ENCODE peak calls at places on chromosomes 2 and 18, in eight cellular contexts. X, K, D, Z, C, S, T and I are unnamed samples.

GRCh38 chr2:7045601-7046590 is 128.7 kb downstream of the RNF144A start:
- DNase-seq in D (no peak), K (no peak), S (no peak), X (no peak), Z (no peak), T (no peak), C (no peak), I (no peak)

GRCh38 chr18:52060612-52061259 is 279.3 kb upstream of the DCC start:
- DNase-seq in T (no peak), K (no peak), S (no peak), D (no peak), Z (no peak), C (no peak), X (no peak), I (no peak)

GRCh38 chr2:26653207-26654060 is 12.3 kb upstream of the CIB4 start:
- DNase-seq in C (no peak), Z (no peak), D (no peak), T (no peak), X (no peak), K (no peak), S (no peak), I (no peak)

GRCh38 chr18:8705280-8705940 is at the start of gene MTCL1:
- DNase-seq in D (peak), S (peak), Z (peak), K (peak), T (peak), X (peak), C (no peak), I (no peak)

GRCh38 chr2:234287650-234288049 is 209.2 kb downstream of the ARL4C start:
- DNase-seq in T (no peak), Z (no peak), X (no peak), D (no peak), K (no peak), S (no peak), C (no peak), I (no peak)

GRCh38 chr18:10926565-10927194 is 222.7 kb downstream of the PIEZO2 start:
- DNase-seq in Z (peak), T (peak), S (no peak), C (no peak), X (peak), D (peak), K (peak), I (no peak)

GRCh38 chr2:31337197-31337596 is 77.3 kb downstream of the XDH start:
- DNase-seq in T (peak), Z (no peak), X (no peak), C (no peak), S (no peak), D (no peak), K (peak), I (no peak)

GRCh38 chr18:74524097-74524496 is 10.2 kb upstream of the CNDP1 start:
- DNase-seq in T (no peak), Z (no peak), D (no peak), X (no peak), K (peak), S (no peak), C (no peak), I (no peak)

GRCh38 chr2:13201924-13202323 is 485.2 kb downstream of the TRIB2 start:
- DNase-seq in Z (no peak), C (no peak), X (no peak), S (no peak), T (peak), D (no peak), K (no peak), I (no peak)

GRCh38 chr2:215911686-215912085 is 101.7 kb downstream of the MREG start:
- DNase-seq in C (no peak), X (no peak), S (no peak), K (no peak), T (no peak), D (no peak), Z (no peak), I (no peak)

GRCh38 chr2:67046568-67046967 is 350.6 kb upstream of the ETAA1 start:
- DNase-seq in S (no peak), T (no peak), X (no peak), C (peak), Z (no peak), D (no peak), K (peak), I (no peak)

GRCh38 chr2:26609839-26610277 is 31.3 kb downstream of the CIB4 start:
- DNase-seq in C (no peak), S (no peak), K (no peak), Z (no peak), X (no peak), D (no peak), T (no peak), I (no peak)

GRCh38 chr2:72788756-72789155 is 37.1 kb downstream of the EXOC6B start:
- DNase-seq in T (peak), Z (peak), K (peak), C (no peak), S (no peak), X (no peak), D (peak), I (peak)

GRCh38 chr2:230875347-230876315 is 10.9 kb downstream of the ITM2C start:
- DNase-seq in Z (no peak), X (no peak), K (no peak), S (no peak), T (no peak), D (no peak), C (no peak), I (no peak)

GRCh38 chr18:74407888-74408287 is 49.2 kb downstream of the DIPK1C start:
- DNase-seq in C (no peak), D (no peak), K (no peak), Z (no peak), T (no peak), X (no peak), S (no peak), I (no peak)

GRCh38 chr2:212428685-212429480 is 109.7 kb downstream of the ERBB4 start:
- DNase-seq in T (no peak), C (no peak), D (no peak), S (no peak), X (no peak), Z (no peak), K (no peak), I (no peak)

GRCh38 chr18:25736516-25736915 is 353.9 kb downstream of the SS18 start:
- DNase-seq in Z (no peak), C (no peak), X (no peak), T (peak), D (no peak), S (no peak), K (no peak), I (no peak)

GRCh38 chr18:8091042-8091441 is 518.2 kb upstream of the RAB12 start:
- DNase-seq in C (no peak), K (peak), S (no peak), X (no peak), T (no peak), D (peak), Z (peak), I (no peak)

GRCh38 chr2:143133783-143134182 is 4.6 kb downstream of the ARHGAP15 start:
- DNase-seq in X (no peak), Z (no peak), K (no peak), D (no peak), T (no peak), S (no peak), C (no peak), I (no peak)

GRCh38 chr2:219419331-219420197 is 1.4 kb downstream of the DES start:
- DNase-seq in C (no peak), S (no peak), D (no peak), Z (no peak), X (no peak), T (no peak), K (no peak), I (no peak)

GRCh38 chr2:48668992-48669391 is 51.3 kb downstream of the GTF2A1L start:
- DNase-seq in C (no peak), T (no peak), Z (no peak), S (no peak), D (no peak), K (no peak), X (no peak), I (no peak)

GRCh38 chr2:48674933-48675332 is 57.3 kb downstream of the GTF2A1L start:
- DNase-seq in Z (no peak), S (no peak), C (no peak), D (no peak), K (no peak), X (no peak), T (no peak), I (no peak)

GRCh38 chr2:48677450-48677849 is 59.8 kb downstream of the GTF2A1L start:
- DNase-seq in S (no peak), T (no peak), K (no peak), X (no peak), C (no peak), D (no peak), Z (no peak), I (no peak)

DNA sequence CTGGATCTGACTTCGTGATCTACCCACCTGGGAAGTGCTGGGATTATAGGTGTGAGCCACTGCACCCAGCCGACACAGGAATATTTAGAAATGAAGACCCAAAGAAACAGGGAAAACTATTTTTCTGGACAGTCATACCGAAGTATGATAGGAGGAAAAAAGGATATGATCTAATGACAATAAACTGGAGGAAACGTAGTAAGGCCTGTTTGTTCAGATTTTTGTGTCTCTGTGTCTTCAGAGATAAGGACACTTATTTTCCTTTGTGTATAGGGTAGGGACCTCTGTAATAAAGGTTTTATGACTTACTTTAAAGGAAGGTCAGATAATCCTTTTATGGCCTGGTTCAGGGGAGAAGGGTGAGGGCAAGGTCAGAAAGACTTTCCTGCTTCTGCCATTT is 55.9 kb downstream of the GTF2A1L start:
- DNase-seq in Z (no peak), D (no peak), S (no peak), X (no peak), C (no peak), K (no peak), T (no peak), I (no peak)
- TF ChIP-seq CTCF in Z (no peak), D (no peak), S (no peak), X (no peak), C (no peak), K (no peak), T (no peak), I (no peak)

GRCh38 chr2:162833345-162833744 is 5.2 kb downstream of the KCNH7 start:
- DNase-seq in C (no peak), Z (no peak), T (no peak), S (no peak), K (no peak), X (no peak), D (no peak), I (no peak)
- TF ChIP-seq CTCF in C (no peak), Z (no peak), T (no peak), S (no peak), K (no peak), X (no peak), D (no peak), I (no peak)

DNA sequence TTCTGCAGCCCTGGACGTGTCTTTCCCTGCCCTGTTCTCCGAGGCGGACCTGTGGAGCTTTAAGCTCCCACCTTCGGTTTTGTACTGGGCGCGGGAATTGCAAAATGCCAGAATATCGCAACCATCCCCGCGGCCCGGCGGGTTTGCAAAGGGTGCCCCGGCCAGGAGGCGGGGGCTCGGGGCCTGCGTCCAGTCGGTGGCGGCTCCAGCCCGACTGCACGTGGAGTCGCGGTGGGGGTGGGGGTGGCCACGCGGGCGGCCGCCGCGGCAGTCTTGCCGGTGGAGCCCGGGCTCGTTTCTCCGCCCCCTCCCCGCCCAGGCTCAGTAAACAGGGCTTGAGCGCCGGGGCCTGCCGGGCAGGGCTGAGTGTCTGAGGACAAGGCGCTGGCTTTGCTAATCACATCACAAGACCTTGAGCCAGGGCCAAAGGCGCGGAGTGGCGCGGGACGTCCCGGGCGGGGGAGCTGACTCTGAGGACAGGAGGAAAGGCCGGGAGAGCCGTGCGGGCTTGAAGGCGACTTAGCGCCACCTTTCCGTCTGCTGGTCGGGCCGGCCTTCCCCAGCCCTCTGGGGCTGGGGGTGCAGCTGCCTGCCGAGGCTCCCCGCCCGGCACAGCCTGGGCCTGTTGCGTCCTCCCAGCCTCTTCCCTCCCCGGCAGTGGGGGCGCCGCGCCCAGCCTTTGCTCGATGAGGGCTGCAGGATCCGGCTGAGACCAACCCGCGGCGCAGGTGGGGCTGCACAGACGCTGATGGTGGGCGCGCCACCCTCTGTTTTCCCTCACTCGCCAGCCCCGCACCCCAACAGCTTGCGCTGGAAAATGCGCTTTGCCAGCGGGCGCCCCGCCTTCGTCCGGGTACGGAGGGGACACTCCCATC is 786 bp upstream of the ZFP36L2 start:
- DNase-seq in S (peak), C (peak), D (peak), T (peak), X (peak), Z (peak), K (peak), I (no peak)
- TF ChIP-seq CTCF in S (peak), C (peak), D (no peak), T (no peak), X (peak), Z (peak), K (no peak), I (no peak)

GRCh38 chr2:53715568-53715967 is 52.0 kb upstream of the CHAC2 start:
- DNase-seq in C (no peak), K (peak), X (no peak), D (no peak), S (peak), Z (peak), T (no peak), I (no peak)
- TF ChIP-seq CTCF in C (peak), K (peak), X (peak), D (peak), S (peak), Z (peak), T (no peak), I (peak)

DNA sequence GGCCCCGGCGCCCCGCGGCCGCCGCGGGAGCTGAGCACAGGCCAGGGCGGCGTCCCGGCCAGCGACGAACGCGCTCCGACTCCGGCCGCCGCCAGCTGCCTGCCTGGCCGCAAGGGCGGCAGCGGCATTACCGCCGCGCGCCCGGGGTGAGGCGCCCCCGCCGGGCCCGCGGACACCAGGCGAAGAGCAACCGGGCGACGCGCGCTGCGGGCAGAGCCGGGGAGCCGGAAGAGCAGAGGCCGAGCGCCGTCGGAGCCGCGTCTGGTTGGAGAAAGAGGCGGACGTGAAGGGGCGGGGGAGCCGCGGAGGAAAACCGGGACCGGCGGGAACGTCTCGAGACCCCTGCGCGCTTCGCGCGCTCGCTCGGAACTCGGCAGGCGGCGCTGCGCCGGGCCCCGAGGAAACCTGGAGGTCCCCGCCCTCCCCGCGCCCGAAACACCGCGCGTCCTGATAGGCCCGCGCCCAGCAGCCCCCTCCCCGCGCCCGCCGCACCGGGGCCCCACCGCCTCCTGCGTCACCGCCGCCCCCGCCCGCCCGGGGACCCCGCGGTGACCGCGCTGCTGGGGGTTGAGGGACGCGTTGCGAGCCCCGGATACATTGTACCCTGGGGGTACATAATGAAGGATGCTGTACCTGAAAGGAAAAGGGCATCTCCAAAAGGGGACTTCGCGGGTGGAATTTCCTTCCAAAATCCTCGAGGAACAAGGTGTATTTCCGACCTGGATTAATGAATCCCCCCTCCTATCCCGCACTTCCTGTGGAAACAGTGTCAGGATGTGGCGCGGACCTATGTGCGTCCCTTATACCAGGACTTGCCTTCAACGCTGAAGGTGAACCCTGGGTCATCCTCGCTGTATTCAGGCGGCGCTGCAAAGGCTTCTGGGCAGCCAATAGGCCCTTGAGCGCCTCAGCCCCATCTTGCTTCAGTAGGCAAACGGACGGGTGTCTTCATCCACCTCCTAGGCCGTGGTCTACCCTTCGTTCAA is 1.0 kb upstream of the B4GALT6 start:
- DNase-seq in D (peak), S (peak), Z (peak), K (peak), C (peak), X (peak), T (peak), I (no peak)
- TF ChIP-seq CTCF in D (no peak), S (peak), Z (peak), K (peak), C (peak), X (peak), T (peak), I (no peak)

GRCh38 chr18:65938592-65939372 is 188.0 kb downstream of the CDH7 start:
- DNase-seq in T (peak), Z (peak), D (no peak), K (no peak), C (peak), S (peak), X (peak), I (no peak)
- TF ChIP-seq CTCF in T (peak), Z (peak), D (no peak), K (no peak), C (peak), S (no peak), X (peak), I (no peak)

GRCh38 chr18:32847719-32848118 is 74.9 kb upstream of the KLHL14 start:
- DNase-seq in T (no peak), C (no peak), X (no peak), Z (no peak), K (no peak), D (no peak), S (no peak), I (no peak)
- TF ChIP-seq CTCF in T (no peak), C (no peak), X (no peak), Z (no peak), K (no peak), D (no peak), S (no peak), I (no peak)